ENCODE peak calls at places on chromosomes 4 and X, in eight cellular contexts. O is Peyer's patch, S is brain microvascular endothelial cell, E is DND-41, C is mammary epithelial cell, I is heart left ventricle, Y is hepatocyte, L is pancreas. Q is an unnamed sample.
A peak's percentile ranks its signal among the peaks of the same experiment; 100 is the strongest.

GRCh38 chrX:19280636-19281035 is 63.1 kb upstream of the PDHA1 start:
- DNase-seq in O (no peak), L (no peak), Y (no peak), E (no peak), I (no peak), S (no peak), C (no peak), Q (no peak)

GRCh38 chr4:138826754-138827153 is 188.8 kb upstream of the NOCT start:
- DNase-seq in L (no peak), E (no peak), S (no peak), C (no peak), I (no peak), Y (no peak), O (no peak), Q (no peak)

GRCh38 chrX:72061091-72061490 is 70.6 kb downstream of the RTL5 start:
- DNase-seq in I (no peak), E (no peak), O (no peak), L (no peak), S (no peak), C (no peak), Y (no peak), Q (no peak)

GRCh38 chrX:120029354-120029753 is 48.1 kb downstream of the RHOXF2B start:
- DNase-seq in L (no peak), Y (no peak), C (no peak), O (no peak), S (no peak), I (no peak), E (no peak), Q (no peak)

GRCh38 chr4:80016506-80016905 is 56.5 kb downstream of the ANTXR2 start:
- DNase-seq in E (peak; percentile 41), S (peak; percentile 28), I (no peak), L (no peak), C (no peak), Y (no peak), O (no peak), Q (no peak)

GRCh38 chrX:104085919-104086318 is 9.9 kb upstream of the TMSB15C start:
- DNase-seq in I (no peak), Y (no peak), E (no peak), O (no peak), S (no peak), C (no peak), L (no peak), Q (no peak)

GRCh38 chrX:119784747-119785446 is 6.5 kb downstream of the RPL39 start:
- DNase-seq in I (no peak), Y (no peak), L (peak; percentile 21), E (peak; percentile 62), S (no peak), O (peak; percentile 54), C (no peak), Q (peak; percentile 44)

GRCh38 chrX:154918060-154918483 is 31.9 kb downstream of the F8A1 start:
- DNase-seq in C (peak; percentile 52), E (peak; percentile 45), L (peak; percentile 59), Y (peak; percentile 65), S (peak; percentile 75), O (no peak), I (no peak), Q (peak; percentile 32)

GRCh38 chr4:26793750-26794149 is 66.9 kb upstream of the STIM2 start:
- DNase-seq in O (no peak), Y (no peak), I (no peak), C (no peak), E (no peak), L (no peak), S (no peak), Q (no peak)

GRCh38 chr4:125331116-125331515 is 16.4 kb downstream of the FAT4 start:
- DNase-seq in Y (no peak), S (no peak), C (no peak), O (no peak), I (no peak), E (no peak), L (no peak), Q (no peak)

GRCh38 chrX:118688935-118689334 is 38.5 kb upstream of the IL13RA1 start:
- DNase-seq in I (no peak), L (no peak), S (no peak), O (no peak), Y (no peak), E (no peak), C (no peak), Q (no peak)

GRCh38 chr4:70969076-70969475 is 24.4 kb upstream of the DCK start:
- DNase-seq in O (no peak), I (no peak), L (no peak), Y (no peak), S (no peak), C (peak; percentile 73), E (no peak), Q (no peak)

GRCh38 chrX:72027914-72028307 is 103.8 kb downstream of the RTL5 start:
- DNase-seq in I (no peak), L (no peak), S (no peak), Y (no peak), O (no peak), C (no peak), E (no peak), Q (no peak)

GRCh38 chr4:8215001-8215427 is 15.9 kb downstream of the SH3TC1 start:
- DNase-seq in C (no peak), O (no peak), E (no peak), I (peak; percentile 46), L (peak; percentile 53), Y (peak; percentile 46), S (no peak), Q (peak; percentile 73)

GRCh38 chrX:25976683-25977310 is 161.3 kb upstream of the MAGEB18 start:
- DNase-seq in I (no peak), Y (no peak), L (no peak), O (no peak), E (no peak), S (no peak), C (no peak), Q (no peak)

GRCh38 chr4:26088433-26088928 is 174.5 kb downstream of the SMIM20 start:
- DNase-seq in O (no peak), C (peak; percentile 74), Y (no peak), L (no peak), S (peak; percentile 25), I (no peak), E (no peak), Q (no peak)

GRCh38 chr4:40672528-40673522 is 43.2 kb upstream of the RBM47 start:
- DNase-seq in I (no peak), E (peak; percentile 37), O (no peak), S (peak; percentile 94), C (peak; percentile 94), Y (peak; percentile 81), L (no peak), Q (no peak)

GRCh38 chr4:99749445-99750391 is 66.9 kb upstream of the DAPP1 start:
- DNase-seq in L (no peak), O (no peak), C (no peak), I (no peak), S (no peak), Y (no peak), E (no peak), Q (no peak)

DNA sequence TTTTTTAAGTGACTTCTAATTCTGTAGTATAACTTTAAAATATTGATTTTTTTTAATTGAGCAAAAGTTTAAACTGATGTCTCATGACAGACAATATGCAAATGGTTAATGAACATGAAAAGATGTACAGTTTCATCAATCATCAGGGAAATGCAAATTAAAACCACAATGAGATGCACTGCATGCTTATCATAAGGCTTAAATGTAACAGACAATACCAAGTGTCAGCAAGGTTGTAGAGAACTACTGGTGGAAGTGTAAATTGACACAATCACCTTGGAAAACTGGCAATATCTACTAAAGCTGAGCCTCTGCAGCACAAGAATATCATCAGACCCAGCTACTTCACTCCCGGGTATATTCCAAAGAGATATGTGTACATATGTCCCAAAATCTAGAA is 70.2 kb upstream of the DAPP1 start:
- DNase-seq in S (no peak), C (no peak), L (no peak), O (no peak), Y (no peak), E (no peak), I (no peak), Q (no peak)
- H3K4me3 ChIP-seq in S (no peak overlapping the region), C (no peak overlapping the region), L (no peak overlapping the region), O (no peak overlapping the region), Y (no peak overlapping the region), E (no peak overlapping the region), I (no peak overlapping the region), Q (no peak overlapping the region)

GRCh38 chr4:13478707-13479106 is 5.4 kb downstream of the RAB28 start:
- DNase-seq in O (no peak), L (no peak), Y (no peak), I (no peak), S (no peak), E (no peak), C (no peak), Q (no peak)
- H3K4me3 ChIP-seq in O (no peak overlapping the region), L (no peak overlapping the region), Y (no peak overlapping the region), I (no peak overlapping the region), S (no peak overlapping the region), E (no peak overlapping the region), C (no peak overlapping the region), Q (no peak overlapping the region)

DNA sequence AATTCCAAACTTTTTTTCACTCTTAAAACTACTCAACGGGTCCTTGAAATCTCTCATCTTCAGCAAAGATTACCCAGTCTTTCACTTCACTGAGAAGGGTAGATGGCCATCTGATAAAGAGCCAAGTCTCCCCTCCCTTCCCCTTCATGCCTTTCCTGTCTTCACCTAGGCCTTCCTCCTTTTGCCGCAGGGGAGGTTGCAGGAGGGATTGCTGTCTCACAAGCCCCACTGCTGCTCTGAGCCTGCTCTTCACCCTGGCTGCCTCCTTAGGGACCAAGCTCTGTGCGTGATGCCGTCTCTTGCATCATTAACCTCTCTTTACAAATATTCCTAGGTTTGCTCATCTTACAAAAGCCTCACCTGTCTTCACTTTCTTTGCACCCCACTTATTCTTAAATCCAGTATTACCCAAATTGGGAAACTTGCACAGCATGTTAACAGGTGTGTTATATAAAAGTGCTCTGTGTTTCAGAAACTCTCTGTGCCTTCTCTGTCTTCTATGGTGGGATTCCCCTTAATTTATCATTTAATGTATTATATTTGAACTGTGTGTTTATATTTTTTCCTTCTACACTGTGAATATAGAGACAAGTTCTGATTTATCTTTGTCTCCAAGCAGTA is 3.8 kb downstream of the ZFX start:
- DNase-seq in S (no peak), O (no peak), L (no peak), C (peak; percentile 35), Y (peak; percentile 35), I (no peak), E (peak; percentile 33), Q (no peak)
- H3K4me3 ChIP-seq in S (no peak overlapping the region), O (peak overlapping the region; percentile 5), L (no peak overlapping the region), C (no peak overlapping the region), Y (no peak overlapping the region), I (no peak overlapping the region), E (no peak overlapping the region), Q (no peak overlapping the region)

DNA sequence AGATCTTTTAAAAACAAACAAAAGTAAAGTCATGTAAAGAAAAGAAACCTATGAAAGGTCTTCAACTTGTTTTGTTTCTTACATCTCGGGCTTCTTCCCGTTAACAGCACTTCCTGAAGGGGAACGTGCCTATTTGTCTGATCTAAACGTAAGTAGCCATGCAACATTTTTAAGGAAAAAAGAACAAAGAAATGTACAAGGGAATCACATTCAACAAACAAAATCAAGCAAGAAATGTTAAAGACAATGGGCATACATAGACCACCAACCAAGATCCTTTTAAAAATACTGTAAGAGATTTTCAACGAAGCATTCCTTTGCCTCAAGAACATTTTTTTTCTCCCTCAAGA is 111.9 kb upstream of the TTC29 start:
- DNase-seq in C (peak; percentile 20), L (no peak), I (no peak), S (no peak), E (no peak), Y (no peak), O (no peak), Q (no peak)
- H3K4me3 ChIP-seq in C (peak overlapping the region; percentile 51), L (peak overlapping the region; percentile 31), I (peak overlapping the region; percentile 19), S (peak overlapping the region; percentile 37), E (no peak overlapping the region), Y (peak overlapping the region; percentile 23), O (peak overlapping the region; percentile 34), Q (peak overlapping the region; percentile 20)

Q was measured in stomach.